ENCODE peak calls at places on chromosomes 16 and 17, in ten cellular contexts. C is spleen; I is breast epithelium; B is psoas muscle; D is lower lobe of right lung; J is upper lobe of left lung; Z is CD4-positive, CD25-positive, alpha-beta regulatory T cell; R is neural progenitor cell; A is adrenal gland; O is ovary. U is an unnamed sample.

GRCh38 chr17:17798010-17798556 is 38.7 kb downstream of the SREBF1 start:
- DNase-seq in Z (no peak), B (no peak), C (no peak), R (no peak), I (no peak), A (no peak), O (no peak), D (no peak), J (no peak), U (no peak)

GRCh38 chr16:28067604-28068382 is 4.3 kb upstream of the GSG1L start:
- DNase-seq in R (no peak), O (no peak), C (no peak), A (no peak), J (no peak), B (no peak), D (no peak), I (no peak), Z (no peak), U (no peak)

GRCh38 chr16:48608452-48608851 is 1.5 kb downstream of the N4BP1 start:
- DNase-seq in B (no peak), R (no peak), Z (peak; percentile 88), O (no peak), A (no peak), C (no peak), I (no peak), D (no peak), J (no peak), U (no peak)

GRCh38 chr16:84278968-84279367 is 15.7 kb upstream of the WFDC1 start:
- DNase-seq in I (no peak), R (peak; percentile 63), Z (no peak), D (no peak), C (no peak), O (no peak), B (no peak), A (no peak), J (no peak), U (no peak)

GRCh38 chr17:38751144-38751802 is 1.3 kb upstream of the PSMB3 start:
- DNase-seq in D (no peak), B (no peak), A (no peak), C (no peak), J (no peak), I (no peak), O (no peak), Z (no peak), R (peak; percentile 53), U (no peak)

GRCh38 chr16:16884451-16884850 is 505.5 kb downstream of the NPIPA7 start:
- DNase-seq in O (no peak), C (no peak), A (no peak), J (no peak), R (no peak), Z (no peak), B (no peak), D (no peak), I (no peak), U (no peak)

GRCh38 chr17:41784207-41784744 is 2.2 kb downstream of the JUP start:
- DNase-seq in D (no peak), J (peak; percentile 60), R (peak; percentile 76), B (no peak), C (no peak), O (no peak), A (no peak), Z (no peak), I (peak; percentile 67), U (no peak)

GRCh38 chr16:51834131-51834530 is 683.1 kb upstream of the SALL1 start:
- DNase-seq in I (no peak), Z (no peak), O (no peak), A (no peak), C (no peak), D (no peak), R (no peak), B (no peak), J (no peak), U (no peak)

GRCh38 chr16:77183137-77183536 is 7.9 kb upstream of the MON1B start:
- DNase-seq in D (no peak), Z (no peak), R (no peak), J (no peak), O (no peak), A (no peak), B (no peak), I (no peak), C (no peak), U (no peak)

GRCh38 chr17:2102931-2103398 is 48.1 kb downstream of the HIC1 start:
- DNase-seq in J (no peak), I (no peak), D (no peak), C (no peak), O (no peak), R (no peak), B (no peak), Z (no peak), A (no peak), U (no peak)

GRCh38 chr16:83137326-83137770 is 510.6 kb downstream of the CDH13 start:
- DNase-seq in O (peak; percentile 40), R (peak; percentile 63), D (no peak), B (no peak), A (peak; percentile 57), Z (peak; percentile 58), I (no peak), J (no peak), C (no peak), U (no peak)

GRCh38 chr16:68469728-68470460 is 21.6 kb upstream of the SMPD3 start:
- DNase-seq in C (no peak), O (no peak), J (no peak), R (no peak), B (no peak), I (no peak), Z (peak; percentile 47), A (no peak), D (no peak), U (no peak)
- H3K4me1 ChIP-seq in C (peaks cover 20% of the 10 kb centered on the region), O (peaks cover 5% of the 10 kb centered on the region), J (peaks cover 54% of the 10 kb centered on the region), R (peaks cover 8% of the 10 kb centered on the region), B (no peaks in the 10 kb centered on the region), I (peaks cover 3% of the 10 kb centered on the region), Z (peaks cover 24% of the 10 kb centered on the region), A (no peaks in the 10 kb centered on the region), D (peaks cover 66% of the 10 kb centered on the region), U (no peaks in the 10 kb centered on the region)

GRCh38 chr17:28346199-28346580 is 10.6 kb downstream of the TNFAIP1 start:
- DNase-seq in R (peak; percentile 26), C (no peak), D (no peak), B (no peak), J (no peak), O (no peak), A (no peak), Z (no peak), I (no peak), U (no peak)
- H3K27ac ChIP-seq in R (no peak overlapping the region), C (peak overlapping the region; percentile 97), D (no peak overlapping the region), B (no peak overlapping the region), J (peak overlapping the region; percentile 43), O (no peak overlapping the region), A (peak overlapping the region; percentile 64), Z (no peak overlapping the region), I (peak overlapping the region; percentile 78), U (peak overlapping the region; percentile 73)

GRCh38 chr17:18987230-18987610 is 17.3 kb downstream of the FAM83G start:
- DNase-seq in I (no peak), B (no peak), A (no peak), J (no peak), R (no peak), C (no peak), Z (no peak), O (no peak), D (no peak), U (no peak)

GRCh38 chr17:18987862-18988545 is 16.6 kb downstream of the FAM83G start:
- DNase-seq in A (no peak), Z (no peak), B (no peak), C (no peak), I (no peak), J (peak; percentile 76), O (no peak), D (peak; percentile 72), R (no peak), U (no peak)

GRCh38 chr17:18985475-18985874 is 19.1 kb downstream of the FAM83G start:
- DNase-seq in A (no peak), I (no peak), Z (no peak), C (no peak), B (no peak), J (no peak), D (no peak), O (no peak), R (no peak), U (no peak)

GRCh38 chr17:18988546-18989173 is 15.9 kb downstream of the FAM83G start:
- DNase-seq in D (no peak), R (no peak), C (no peak), Z (no peak), I (no peak), A (no peak), J (no peak), O (no peak), B (no peak), U (no peak)

GRCh38 chr17:18986541-18987229 is 17.9 kb downstream of the FAM83G start:
- DNase-seq in O (no peak), Z (no peak), R (no peak), D (no peak), J (no peak), B (no peak), I (no peak), A (no peak), C (no peak), U (no peak)
- H3K4me1 ChIP-seq in O (peaks cover 1% of the 10 kb centered on the region), Z (no peaks in the 10 kb centered on the region), R (peaks cover 7% of the 10 kb centered on the region), D (peaks cover 6% of the 10 kb centered on the region), J (no peaks in the 10 kb centered on the region), B (no peaks in the 10 kb centered on the region), I (no peaks in the 10 kb centered on the region), A (no peaks in the 10 kb centered on the region), C (no peaks in the 10 kb centered on the region), U (no peaks in the 10 kb centered on the region)

DNA sequence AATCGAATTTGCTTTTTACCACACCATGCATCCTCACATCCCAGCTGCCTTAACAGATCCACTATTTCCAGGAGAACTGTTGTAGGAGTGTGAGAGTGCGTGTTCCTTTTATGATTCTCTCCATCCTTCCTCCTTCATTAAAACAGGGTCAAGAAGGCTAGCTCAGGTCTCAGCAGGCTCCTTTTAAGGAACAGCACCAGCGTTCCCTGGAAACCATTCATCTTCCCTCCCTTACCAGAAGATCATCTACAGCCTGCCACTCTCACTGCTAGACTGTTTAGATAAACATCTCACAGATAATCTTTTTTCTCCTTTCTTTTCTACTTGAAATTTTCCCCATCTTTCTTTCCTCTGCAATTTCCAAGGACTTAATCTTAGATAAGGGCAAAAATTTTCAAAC is 1531.9 kb upstream of the CDH8 start:
- DNase-seq in J (no peak), B (no peak), Z (no peak), D (no peak), O (no peak), A (no peak), C (no peak), R (peak; percentile 52), I (no peak), U (no peak)
- H3K27ac ChIP-seq in J (no peak overlapping the region), B (no peak overlapping the region), Z (no peak overlapping the region), D (no peak overlapping the region), O (no peak overlapping the region), A (no peak overlapping the region), C (no peak overlapping the region), R (peak overlapping the region; percentile 50), I (no peak overlapping the region), U (no peak overlapping the region)

DNA sequence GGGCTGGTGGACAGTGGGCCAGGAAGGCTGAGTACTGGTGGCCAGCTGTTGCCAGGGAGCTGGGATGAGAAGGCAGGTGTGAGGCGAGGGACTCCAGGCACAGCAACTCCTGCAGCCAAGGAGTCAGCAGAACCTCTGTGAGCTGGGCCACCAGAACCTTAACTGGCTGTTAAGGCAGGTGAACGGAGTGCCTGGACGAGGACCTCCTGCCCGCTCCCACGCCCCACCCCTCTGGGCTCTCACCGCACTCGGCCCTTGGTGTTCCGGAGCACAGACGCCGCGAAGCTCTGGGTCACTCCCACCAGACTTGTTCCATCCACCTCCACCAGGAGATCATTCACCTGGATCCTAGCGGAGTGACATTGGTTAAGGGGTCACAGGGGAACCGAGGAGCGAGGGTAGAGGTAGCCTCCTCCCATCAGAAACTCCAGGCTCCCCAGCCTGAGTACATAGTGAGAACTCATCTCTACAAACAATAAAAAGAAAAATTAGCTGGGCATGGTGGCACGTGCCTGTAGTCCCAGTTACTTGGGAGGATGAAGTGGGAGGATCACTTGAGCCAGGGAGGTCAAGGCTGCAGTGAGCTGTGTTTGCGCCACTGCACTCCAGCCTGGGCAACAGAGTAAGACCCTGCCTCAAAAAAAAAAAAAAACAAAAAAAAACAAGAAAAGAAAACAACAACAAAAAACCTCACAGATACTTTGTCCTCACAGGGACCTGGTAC is 9.3 kb downstream of the PPP1R9B start:
- DNase-seq in A (no peak), R (no peak), C (no peak), I (no peak), Z (no peak), J (no peak), O (no peak), B (no peak), D (no peak), U (no peak)
- H3K4me1 ChIP-seq in A (peaks cover 18% of the 10 kb centered on the region), R (no peaks in the 10 kb centered on the region), C (peaks cover 44% of the 10 kb centered on the region), I (no peaks in the 10 kb centered on the region), Z (peaks cover 62% of the 10 kb centered on the region), J (peaks cover 57% of the 10 kb centered on the region), O (peaks cover 3% of the 10 kb centered on the region), B (peaks cover 13% of the 10 kb centered on the region), D (peaks cover 51% of the 10 kb centered on the region), U (no peaks in the 10 kb centered on the region)